ENCODE peak calls at places on chromosomes 2 and 18, in five cellular contexts. Z, T, K, J and P are unnamed samples.

GRCh38 chr2:113973856-113974255 is 84.0 kb downstream of the ACTR3 start:
- DNase-seq in Z (no peak), T (no peak), K (no peak), J (no peak), P (no peak)

GRCh38 chr2:10350666-10351215 is 48.0 kb downstream of the HPCAL1 start:
- DNase-seq in Z (no peak), T (peak), K (no peak), J (no peak), P (no peak)

GRCh38 chr2:8659092-8659734 is 22.6 kb upstream of the ID2 start:
- DNase-seq in Z (no peak), T (no peak), K (no peak), J (no peak), P (no peak)

GRCh38 chr2:198096007-198096406 is 291.6 kb downstream of the PLCL1 start:
- DNase-seq in Z (no peak), T (no peak), K (no peak), J (no peak), P (no peak)

GRCh38 chr2:10661846-10662245 is 27.9 kb downstream of the NOL10 start:
- DNase-seq in Z (no peak), T (no peak), K (no peak), J (no peak), P (no peak)

GRCh38 chr2:102703748-102704147 is 58.1 kb upstream of the TMEM182 start:
- DNase-seq in Z (no peak), T (peak), K (no peak), J (peak), P (no peak)

GRCh38 chr2:127508621-127509034 is 17.7 kb downstream of the IWS1 start:
- DNase-seq in Z (no peak), T (peak), K (peak), J (no peak), P (no peak)

GRCh38 chr18:70046796-70047195 is 99.1 kb upstream of the CD226 start:
- DNase-seq in Z (no peak), T (no peak), K (no peak), J (no peak), P (no peak)

GRCh38 chr18:34909637-34910364 is 131.4 kb upstream of the MAPRE2 start:
- DNase-seq in Z (no peak), T (peak), K (no peak), J (no peak), P (no peak)

GRCh38 chr2:10478298-10478625 is 30.1 kb upstream of the ODC1 start:
- DNase-seq in Z (no peak), T (no peak), K (no peak), J (no peak), P (no peak)

GRCh38 chr18:59276047-59276446 is 2.8 kb upstream of the RAX start:
- DNase-seq in Z (no peak), T (no peak), K (no peak), J (peak), P (no peak)

GRCh38 chr2:54394392-54394791 is 61.7 kb upstream of the SPTBN1 start:
- DNase-seq in Z (no peak), T (peak), K (no peak), J (no peak), P (no peak)

GRCh38 chr2:230877737-230878598 is 13.2 kb downstream of the ITM2C start:
- DNase-seq in Z (peak), T (no peak), K (no peak), J (no peak), P (no peak)

GRCh38 chr2:166628478-166629136 is 134.6 kb upstream of the SCN7A start:
- DNase-seq in Z (peak), T (no peak), K (peak), J (no peak), P (no peak)

GRCh38 chr2:20594957-20595356 is 55.9 kb downstream of the HS1BP3 start:
- DNase-seq in Z (no peak), T (no peak), K (peak), J (no peak), P (no peak)

GRCh38 chr2:79849241-79849640 is 336.4 kb downstream of the CTNNA2 start:
- DNase-seq in Z (no peak), T (no peak), K (no peak), J (no peak), P (no peak)

GRCh38 chr2:149733936-149734685 is 146.5 kb upstream of the MMADHC start:
- DNase-seq in Z (no peak), T (peak), K (no peak), J (no peak), P (no peak)

GRCh38 chr18:54263904-54264336 is 5.4 kb upstream of the POLI start:
- DNase-seq in Z (no peak), T (no peak), K (no peak), J (no peak), P (no peak)

GRCh38 chr2:143263045-143263625 is 133.9 kb downstream of the ARHGAP15 start:
- DNase-seq in Z (peak), T (no peak), K (no peak), J (no peak), P (no peak)

GRCh38 chr18:3540805-3541548 is 91.0 kb downstream of the TGIF1 start:
- DNase-seq in Z (no peak), T (no peak), K (no peak), J (no peak), P (no peak)

GRCh38 chr2:237687666-237688065 is 60.3 kb downstream of the LRRFIP1 start:
- DNase-seq in Z (no peak), T (peak), K (peak), J (no peak), P (no peak)

GRCh38 chr2:237685408-237685807 is 58.0 kb downstream of the LRRFIP1 start:
- DNase-seq in Z (peak), T (peak), K (no peak), J (no peak), P (no peak)

GRCh38 chr2:237686659-237687136 is 59.3 kb downstream of the LRRFIP1 start:
- DNase-seq in Z (peak), T (peak), K (peak), J (no peak), P (no peak)

GRCh38 chr2:237689569-237690131 is 62.3 kb downstream of the LRRFIP1 start:
- DNase-seq in Z (no peak), T (no peak), K (no peak), J (no peak), P (no peak)

DNA sequence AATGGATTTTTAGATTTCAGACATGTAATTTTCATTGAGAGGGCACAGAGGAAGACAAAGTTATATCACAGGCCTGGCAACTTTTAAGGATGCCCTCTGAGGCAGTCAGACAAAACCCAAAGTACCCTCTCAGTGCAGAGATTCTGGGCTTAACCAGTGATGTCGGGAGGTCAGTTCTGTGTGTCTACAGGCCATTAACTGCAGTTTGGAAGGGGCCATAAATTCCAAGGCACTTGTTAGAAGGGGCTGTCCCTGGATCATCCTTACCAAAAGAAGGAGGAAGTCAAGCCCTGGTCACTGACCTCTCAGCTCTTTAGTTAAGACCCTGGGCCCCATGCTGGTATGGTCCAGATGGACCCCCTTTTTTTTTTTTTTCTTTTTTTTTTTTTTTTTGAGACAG is 60.7 kb downstream of the LRRFIP1 start:
- DNase-seq in Z (no peak), T (no peak), K (no peak), J (no peak), P (no peak)
- H2AK5ac ChIP-seq in Z (no peak), T (no peak), K (no peak), J (no peak), P (no peak)

DNA sequence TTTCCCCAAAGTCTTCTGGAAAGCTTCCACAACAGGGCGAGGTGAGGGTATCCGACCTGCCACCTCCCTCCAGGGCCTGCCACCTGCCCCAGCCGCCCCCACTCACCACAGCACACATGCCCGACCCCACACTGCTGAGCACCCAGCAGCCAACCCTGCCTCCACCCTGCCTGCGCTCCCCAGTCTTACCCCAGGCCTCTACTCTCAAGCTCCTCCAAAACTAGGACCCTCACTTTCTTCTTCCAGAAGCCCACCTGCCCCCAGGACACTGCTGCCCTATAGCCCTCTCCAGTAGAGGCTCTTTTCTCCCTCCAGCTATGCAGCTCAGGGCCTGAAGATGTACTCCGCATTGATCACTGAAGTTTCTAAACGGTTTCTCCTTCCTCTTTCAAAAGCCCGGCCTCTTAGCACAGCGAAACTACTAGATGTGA is 128.9 kb upstream of the SLC1A4 start:
- DNase-seq in Z (no peak), T (no peak), K (no peak), J (no peak), P (no peak)
- H2BK120ac ChIP-seq in Z (no peak), T (no peak), K (no peak), J (peak), P (no peak)

DNA sequence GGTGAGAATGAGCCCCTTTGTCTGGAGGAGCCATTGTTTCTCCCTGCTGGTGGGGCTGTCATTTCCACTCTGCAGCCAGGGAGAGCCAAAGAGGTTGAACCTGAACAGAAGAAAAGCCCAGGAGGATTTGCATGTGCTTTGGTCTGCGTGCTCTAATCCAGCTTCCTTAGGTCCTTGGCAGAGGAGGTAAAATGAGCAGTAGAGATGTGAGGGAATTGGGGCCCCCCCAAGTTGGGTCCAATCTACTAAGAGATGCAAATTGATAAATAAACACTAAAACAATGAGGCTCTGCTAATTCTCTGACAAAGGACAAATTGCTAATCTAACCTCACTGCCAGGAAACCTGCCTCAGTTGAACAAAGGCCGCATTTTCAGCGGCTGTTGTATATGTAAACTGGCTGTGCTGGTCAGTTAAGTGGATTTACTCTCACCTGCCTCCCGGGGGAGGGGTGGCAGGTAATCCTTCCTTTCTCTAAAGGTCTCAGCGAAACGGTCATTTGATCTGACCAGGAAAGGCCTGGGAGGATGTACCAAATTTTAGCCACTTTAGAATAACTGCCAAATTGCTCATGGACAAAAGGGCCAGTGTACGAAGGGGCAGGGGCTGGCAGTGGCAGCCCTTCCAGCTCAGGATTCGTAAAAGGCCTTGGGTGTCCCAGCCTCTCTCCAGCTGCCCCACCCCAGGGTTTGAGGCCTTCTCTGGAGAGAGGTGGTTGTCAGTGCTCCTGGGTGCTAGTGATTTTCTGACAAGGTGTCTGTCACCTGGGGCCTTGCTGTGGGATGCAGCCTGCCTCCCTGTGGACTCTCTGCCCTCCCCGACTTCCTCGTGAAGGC is 193.6 kb downstream of the MIB1 start:
- DNase-seq in Z (peak), T (no peak), K (no peak), J (no peak), P (peak)
- H2BK12ac ChIP-seq in Z (no peak), T (no peak), K (no peak), J (no peak), P (no peak)

GRCh38 chr18:22082408-22082807 is 87.0 kb upstream of the GATA6 start:
- DNase-seq in Z (no peak), T (no peak), K (no peak), J (no peak), P (no peak)
- H2AK5ac ChIP-seq in Z (no peak), T (no peak), K (no peak), J (no peak), P (no peak)

GRCh38 chr2:191166111-191166755 is 15.4 kb upstream of the STAT4 start:
- DNase-seq in Z (no peak), T (peak), K (no peak), J (peak), P (no peak)
- H2BK120ac ChIP-seq in Z (no peak), T (peak), K (no peak), J (no peak), P (no peak)